ENCODE peak calls at places on chromosomes 11 and 22, in ten cellular contexts. V, G, W, U, H, Q, Y, I, A and P are unnamed samples.

GRCh38 chr11:12160680-12161079 is 50.3 kb downstream of the MICAL2 start:
- DNase-seq in I (no peak), V (no peak), Q (no peak), U (no peak), H (no peak), Y (no peak), A (no peak), W (no peak), G (no peak), P (peak)

GRCh38 chr11:63608353-63609345 is 5.6 kb downstream of the PLAAT3 start:
- DNase-seq in Q (no peak), W (no peak), I (no peak), A (no peak), V (no peak), G (peak), Y (no peak), U (no peak), H (peak), P (no peak)

GRCh38 chr11:130847517-130847916 is 68.8 kb downstream of the SNX19 start:
- DNase-seq in Q (no peak), G (no peak), V (no peak), Y (no peak), A (no peak), I (no peak), U (no peak), W (no peak), H (peak), P (peak)

GRCh38 chr11:83855237-83855636 is 569.1 kb upstream of the CCDC90B start:
- DNase-seq in A (no peak), Y (no peak), Q (no peak), V (no peak), U (no peak), I (no peak), W (no peak), H (no peak), G (no peak), P (no peak)

GRCh38 chr22:26606611-26607010 is 11.2 kb downstream of the CRYBB1 start:
- DNase-seq in G (no peak), I (no peak), A (no peak), U (no peak), Q (no peak), Y (no peak), V (no peak), W (no peak), H (peak), P (peak)

GRCh38 chr11:45429719-45430118 is 143.6 kb upstream of the SYT13 start:
- DNase-seq in V (no peak), H (no peak), G (no peak), U (no peak), Y (no peak), A (no peak), I (no peak), W (no peak), Q (no peak), P (no peak)

GRCh38 chr11:127766734-127767133 is 766.2 kb upstream of the KIRREL3 start:
- DNase-seq in Q (no peak), V (no peak), G (no peak), W (no peak), U (no peak), I (no peak), Y (no peak), A (no peak), H (no peak), P (no peak)

GRCh38 chr11:108112059-108112458 is 9.3 kb upstream of the ACAT1 start:
- DNase-seq in W (no peak), Q (no peak), G (no peak), I (no peak), U (no peak), H (no peak), A (no peak), V (no peak), Y (no peak), P (peak)

GRCh38 chr11:71086687-71087258 is 165.6 kb downstream of the SHANK2 start:
- DNase-seq in U (peak), W (no peak), I (no peak), H (peak), G (no peak), Q (no peak), V (no peak), A (no peak), Y (peak), P (peak)

GRCh38 chr11:32429477-32429876 is 5.9 kb downstream of the WT1 start:
- DNase-seq in Y (no peak), U (no peak), W (no peak), Q (no peak), I (no peak), G (no peak), A (no peak), H (no peak), V (no peak), P (no peak)

GRCh38 chr11:33211153-33211552 is 46.0 kb upstream of the HIPK3 start:
- DNase-seq in W (no peak), H (no peak), U (no peak), A (no peak), Y (no peak), Q (no peak), V (no peak), I (peak), G (no peak), P (no peak)

GRCh38 chr11:111910637-111911562 is 670 bp downstream of the CRYAB start:
- DNase-seq in U (no peak), H (no peak), A (no peak), W (no peak), G (no peak), V (no peak), I (no peak), Y (no peak), Q (no peak), P (no peak)

GRCh38 chr11:115928811-115929210 is 424.6 kb upstream of the CADM1 start:
- DNase-seq in U (no peak), V (no peak), H (no peak), Q (no peak), I (no peak), G (no peak), Y (no peak), A (no peak), W (no peak), P (no peak)

GRCh38 chr22:39284142-39284980 is 35.1 kb downstream of the RPL3 start:
- DNase-seq in Q (no peak), A (no peak), I (no peak), H (no peak), V (no peak), W (no peak), G (no peak), Y (peak), U (no peak), P (no peak)

GRCh38 chr22:41425704-41426365 is 20.8 kb downstream of the TOB2 start:
- DNase-seq in U (no peak), V (peak), I (no peak), H (no peak), G (no peak), Q (no peak), A (peak), Y (no peak), W (no peak), P (no peak)

GRCh38 chr11:118366287-118366686 is 6.9 kb downstream of the UBE4A start:
- DNase-seq in Y (no peak), H (no peak), W (no peak), A (no peak), U (no peak), Q (no peak), V (no peak), I (no peak), G (no peak), P (no peak)

GRCh38 chr11:117950320-117950719 is 21.1 kb upstream of the TMPRSS13 start:
- DNase-seq in V (no peak), Y (no peak), A (peak), W (peak), I (no peak), G (no peak), H (no peak), U (no peak), Q (no peak), P (no peak)

GRCh38 chr11:849951-850776 is 7.5 kb downstream of the TSPAN4 start:
- DNase-seq in H (no peak), Y (peak), G (no peak), U (no peak), W (no peak), V (no peak), A (no peak), I (no peak), Q (no peak), P (peak)